ENCODE peak calls at places on chromosomes 12 and 14, in nine cellular contexts. One of them, this sample, is unnamed.
A peak's percentile ranks its signal among the peaks of the same experiment; 100 is the strongest.

GRCh38 chr12:31369712-31370521 is 44.0 kb upstream of the SINHCAF start:
- DNase-seq in aorta: peak; percentile 53
- DNase-seq in iPS DF 6.9: no peak
- DNase-seq in brain microvascular endothelial cell: peak; percentile 24
- DNase-seq in psoas muscle: no peak
- DNase-seq in fibroblast of lung: peak; percentile 69
- DNase-seq in heart left ventricle: no peak
- DNase-seq in tibial artery: peak; percentile 66
- DNase-seq in lung: peak; percentile 51
- DNase-seq in this sample: peak; percentile 75

GRCh38 chr12:46246021-46246700 is 22.7 kb downstream of the SLC38A1 start:
- DNase-seq in aorta: no peak
- DNase-seq in iPS DF 6.9: no peak
- DNase-seq in brain microvascular endothelial cell: no peak
- DNase-seq in psoas muscle: no peak
- DNase-seq in fibroblast of lung: no peak
- DNase-seq in heart left ventricle: no peak
- DNase-seq in tibial artery: no peak
- DNase-seq in lung: no peak
- DNase-seq in this sample: no peak

GRCh38 chr12:101459642-101460346 is 15.3 kb upstream of the SPIC start:
- DNase-seq in aorta: no peak
- DNase-seq in iPS DF 6.9: no peak
- DNase-seq in brain microvascular endothelial cell: no peak
- DNase-seq in psoas muscle: no peak
- DNase-seq in fibroblast of lung: peak; percentile 34
- DNase-seq in heart left ventricle: no peak
- DNase-seq in tibial artery: no peak
- DNase-seq in lung: no peak
- DNase-seq in this sample: peak; percentile 46

GRCh38 chr14:85960781-85961180 is 430.8 kb downstream of the FLRT2 start:
- DNase-seq in aorta: no peak
- DNase-seq in iPS DF 6.9: no peak
- DNase-seq in brain microvascular endothelial cell: no peak
- DNase-seq in psoas muscle: no peak
- DNase-seq in fibroblast of lung: no peak
- DNase-seq in heart left ventricle: no peak
- DNase-seq in tibial artery: no peak
- DNase-seq in lung: no peak
- DNase-seq in this sample: no peak

GRCh38 chr12:49487605-49488004 is 51.2 kb upstream of the KCNH3 start:
- DNase-seq in aorta: no peak
- DNase-seq in iPS DF 6.9: no peak
- DNase-seq in brain microvascular endothelial cell: peak; percentile 66
- DNase-seq in psoas muscle: no peak
- DNase-seq in fibroblast of lung: no peak
- DNase-seq in heart left ventricle: no peak
- DNase-seq in tibial artery: no peak
- DNase-seq in lung: no peak
- DNase-seq in this sample: no peak

GRCh38 chr14:103527408-103528157 is 1.4 kb upstream of the TRMT61A start:
- DNase-seq in aorta: no peak
- DNase-seq in iPS DF 6.9: no peak
- DNase-seq in brain microvascular endothelial cell: peak; percentile 22
- DNase-seq in psoas muscle: no peak
- DNase-seq in fibroblast of lung: no peak
- DNase-seq in heart left ventricle: no peak
- DNase-seq in tibial artery: no peak
- DNase-seq in lung: no peak
- DNase-seq in this sample: no peak

GRCh38 chr14:29521526-29522137 is 406.0 kb downstream of the PRKD1 start:
- DNase-seq in aorta: no peak
- DNase-seq in iPS DF 6.9: peak; percentile 20
- DNase-seq in brain microvascular endothelial cell: no peak
- DNase-seq in psoas muscle: no peak
- DNase-seq in fibroblast of lung: no peak
- DNase-seq in heart left ventricle: no peak
- DNase-seq in tibial artery: no peak
- DNase-seq in lung: no peak
- DNase-seq in this sample: no peak

GRCh38 chr12:18798445-18799139 is 60.7 kb downstream of the CAPZA3 start:
- DNase-seq in aorta: no peak
- DNase-seq in iPS DF 6.9: no peak
- DNase-seq in brain microvascular endothelial cell: no peak
- DNase-seq in psoas muscle: no peak
- DNase-seq in fibroblast of lung: peak; percentile 34
- DNase-seq in heart left ventricle: no peak
- DNase-seq in tibial artery: no peak
- DNase-seq in lung: no peak
- DNase-seq in this sample: no peak

GRCh38 chr14:73003688-73004087 is 23.2 kb downstream of the ZFYVE1 start:
- DNase-seq in aorta: no peak
- DNase-seq in iPS DF 6.9: no peak
- DNase-seq in brain microvascular endothelial cell: no peak
- DNase-seq in psoas muscle: no peak
- DNase-seq in fibroblast of lung: no peak
- DNase-seq in heart left ventricle: no peak
- DNase-seq in tibial artery: no peak
- DNase-seq in lung: no peak
- DNase-seq in this sample: no peak

GRCh38 chr14:23660290-23661226 is 24.4 kb downstream of the DHRS2 start:
- DNase-seq in aorta: no peak
- DNase-seq in iPS DF 6.9: no peak
- DNase-seq in brain microvascular endothelial cell: no peak
- DNase-seq in psoas muscle: no peak
- DNase-seq in fibroblast of lung: no peak
- DNase-seq in heart left ventricle: no peak
- DNase-seq in tibial artery: no peak
- DNase-seq in lung: no peak
- DNase-seq in this sample: no peak

GRCh38 chr12:93093243-93093642 is 164.1 kb upstream of the EEA1 start:
- DNase-seq in aorta: no peak
- DNase-seq in iPS DF 6.9: no peak
- DNase-seq in brain microvascular endothelial cell: no peak
- DNase-seq in psoas muscle: no peak
- DNase-seq in fibroblast of lung: no peak
- DNase-seq in heart left ventricle: no peak
- DNase-seq in tibial artery: no peak
- DNase-seq in lung: no peak
- DNase-seq in this sample: no peak

GRCh38 chr14:45181329-45181728 is 45.6 kb downstream of the FANCM start:
- DNase-seq in aorta: no peak
- DNase-seq in iPS DF 6.9: no peak
- DNase-seq in brain microvascular endothelial cell: no peak
- DNase-seq in psoas muscle: no peak
- DNase-seq in fibroblast of lung: no peak
- DNase-seq in heart left ventricle: no peak
- DNase-seq in tibial artery: no peak
- DNase-seq in lung: no peak
- DNase-seq in this sample: no peak

GRCh38 chr12:106629797-106630669 is 47.2 kb downstream of the RFX4 start:
- DNase-seq in aorta: no peak
- DNase-seq in iPS DF 6.9: no peak
- DNase-seq in brain microvascular endothelial cell: peak; percentile 49
- DNase-seq in psoas muscle: no peak
- DNase-seq in fibroblast of lung: no peak
- DNase-seq in heart left ventricle: no peak
- DNase-seq in tibial artery: no peak
- DNase-seq in lung: no peak
- DNase-seq in this sample: no peak

GRCh38 chr12:106631150-106631549 is 48.3 kb downstream of the RFX4 start:
- DNase-seq in aorta: no peak
- DNase-seq in iPS DF 6.9: peak; percentile 2
- DNase-seq in brain microvascular endothelial cell: no peak
- DNase-seq in psoas muscle: no peak
- DNase-seq in fibroblast of lung: no peak
- DNase-seq in heart left ventricle: no peak
- DNase-seq in tibial artery: no peak
- DNase-seq in lung: no peak
- DNase-seq in this sample: no peak

GRCh38 chr12:106631797-106632196 is 49.0 kb downstream of the RFX4 start:
- DNase-seq in aorta: no peak
- DNase-seq in iPS DF 6.9: no peak
- DNase-seq in brain microvascular endothelial cell: no peak
- DNase-seq in psoas muscle: no peak
- DNase-seq in fibroblast of lung: no peak
- DNase-seq in heart left ventricle: no peak
- DNase-seq in tibial artery: no peak
- DNase-seq in lung: no peak
- DNase-seq in this sample: no peak

GRCh38 chr12:106625976-106626375 is 43.2 kb downstream of the RFX4 start:
- DNase-seq in aorta: no peak
- DNase-seq in iPS DF 6.9: no peak
- DNase-seq in brain microvascular endothelial cell: no peak
- DNase-seq in psoas muscle: no peak
- DNase-seq in fibroblast of lung: no peak
- DNase-seq in heart left ventricle: no peak
- DNase-seq in tibial artery: no peak
- DNase-seq in lung: no peak
- DNase-seq in this sample: no peak
- H3K27ac ChIP-seq in aorta: no peak overlapping the region
- H3K27ac ChIP-seq in iPS DF 6.9: no peak overlapping the region
- H3K27ac ChIP-seq in brain microvascular endothelial cell: no peak overlapping the region
- H3K27ac ChIP-seq in psoas muscle: no peak overlapping the region
- H3K27ac ChIP-seq in fibroblast of lung: no peak overlapping the region
- H3K27ac ChIP-seq in heart left ventricle: no peak overlapping the region
- H3K27ac ChIP-seq in tibial artery: no peak overlapping the region
- H3K27ac ChIP-seq in lung: no peak overlapping the region
- H3K27ac ChIP-seq in this sample: no peak overlapping the region

GRCh38 chr12:52235822-52236291 is 2.8 kb downstream of the KRT7 start:
- DNase-seq in aorta: no peak
- DNase-seq in iPS DF 6.9: no peak
- DNase-seq in brain microvascular endothelial cell: no peak
- DNase-seq in psoas muscle: no peak
- DNase-seq in fibroblast of lung: no peak
- DNase-seq in heart left ventricle: peak; percentile 26
- DNase-seq in tibial artery: peak; percentile 28
- DNase-seq in lung: no peak
- DNase-seq in this sample: peak; percentile 77

GRCh38 chr12:52233462-52234141 is 559 bp downstream of the KRT7 start:
- DNase-seq in aorta: no peak
- DNase-seq in iPS DF 6.9: no peak
- DNase-seq in brain microvascular endothelial cell: no peak
- DNase-seq in psoas muscle: no peak
- DNase-seq in fibroblast of lung: no peak
- DNase-seq in heart left ventricle: peak; percentile 43
- DNase-seq in tibial artery: peak; percentile 62
- DNase-seq in lung: no peak
- DNase-seq in this sample: no peak

GRCh38 chr12:52236386-52237050 is 3.5 kb downstream of the KRT7 start:
- DNase-seq in aorta: no peak
- DNase-seq in iPS DF 6.9: no peak
- DNase-seq in brain microvascular endothelial cell: no peak
- DNase-seq in psoas muscle: no peak
- DNase-seq in fibroblast of lung: no peak
- DNase-seq in heart left ventricle: peak; percentile 21
- DNase-seq in tibial artery: peak; percentile 51
- DNase-seq in lung: no peak
- DNase-seq in this sample: no peak

GRCh38 chr12:52234226-52234810 is 1.3 kb downstream of the KRT7 start:
- DNase-seq in aorta: no peak
- DNase-seq in iPS DF 6.9: no peak
- DNase-seq in brain microvascular endothelial cell: no peak
- DNase-seq in psoas muscle: no peak
- DNase-seq in fibroblast of lung: no peak
- DNase-seq in heart left ventricle: peak; percentile 29
- DNase-seq in tibial artery: peak; percentile 60
- DNase-seq in lung: no peak
- DNase-seq in this sample: no peak

DNA sequence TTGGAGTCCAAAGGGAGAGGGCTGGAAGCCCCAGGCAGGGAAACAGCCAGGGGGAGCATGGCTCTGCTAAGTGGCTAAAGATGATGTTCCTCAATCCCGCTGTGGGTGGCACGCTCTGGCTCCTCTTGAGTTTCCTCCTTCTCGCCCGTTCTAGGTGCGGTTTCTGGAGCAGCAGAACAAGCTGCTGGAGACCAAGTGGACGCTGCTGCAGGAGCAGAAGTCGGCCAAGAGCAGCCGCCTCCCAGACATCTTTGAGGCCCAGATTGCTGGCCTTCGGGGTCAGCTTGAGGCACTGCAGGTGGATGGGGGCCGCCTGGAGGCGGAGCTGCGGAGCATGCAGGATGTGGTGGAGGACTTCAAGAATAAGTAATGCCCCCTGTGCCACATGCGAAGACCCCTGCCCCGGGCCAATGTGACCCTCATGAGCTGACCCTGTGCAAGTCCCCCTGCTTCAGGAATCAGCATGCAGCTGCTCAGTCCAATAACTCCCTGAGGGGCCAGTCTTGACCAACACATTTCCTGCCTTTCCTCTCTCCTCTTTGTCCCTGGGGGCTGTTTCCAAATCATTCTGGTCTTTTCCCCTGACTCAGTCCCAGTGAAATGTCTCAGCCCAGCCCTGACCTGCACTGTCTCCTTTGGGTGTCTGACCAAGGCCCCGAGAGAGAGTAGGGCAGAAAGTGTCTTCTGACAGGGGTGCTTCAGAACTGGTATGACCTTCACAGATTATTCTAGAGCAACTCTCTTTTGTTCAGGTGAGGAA is 2.1 kb downstream of the KRT7 start:
- DNase-seq in aorta: no peak
- DNase-seq in iPS DF 6.9: no peak
- DNase-seq in brain microvascular endothelial cell: no peak
- DNase-seq in psoas muscle: peak; percentile 47
- DNase-seq in fibroblast of lung: no peak
- DNase-seq in heart left ventricle: peak; percentile 49
- DNase-seq in tibial artery: peak; percentile 61
- DNase-seq in lung: no peak
- DNase-seq in this sample: no peak
- H3K4me3 ChIP-seq in aorta: no peak overlapping the region
- H3K4me3 ChIP-seq in iPS DF 6.9: no peak overlapping the region
- H3K4me3 ChIP-seq in brain microvascular endothelial cell: no peak overlapping the region
- H3K4me3 ChIP-seq in psoas muscle: no peak overlapping the region
- H3K4me3 ChIP-seq in fibroblast of lung: no peak overlapping the region
- H3K4me3 ChIP-seq in heart left ventricle: no peak overlapping the region
- H3K4me3 ChIP-seq in tibial artery: no peak overlapping the region
- H3K4me3 ChIP-seq in lung: peak overlapping the region; percentile 11
- H3K4me3 ChIP-seq in this sample: no peak overlapping the region

DNA sequence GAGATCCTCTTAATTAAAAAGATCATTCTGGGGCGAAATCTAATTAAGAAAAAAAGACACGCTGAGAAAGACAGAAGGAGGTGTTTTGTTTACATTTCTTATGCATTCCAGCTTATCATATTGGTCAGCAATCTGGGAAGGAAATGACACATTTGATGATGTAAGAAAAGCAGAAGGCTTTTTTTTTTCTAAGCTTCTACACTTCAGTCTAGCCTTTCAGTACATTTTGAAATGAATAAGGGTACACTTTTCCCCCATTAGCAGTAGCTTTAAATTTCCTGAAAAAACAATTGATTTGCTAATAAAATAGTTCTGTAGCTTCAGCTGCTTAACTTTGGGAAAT is 5.9 kb upstream of the GSC start:
- DNase-seq in aorta: no peak
- DNase-seq in iPS DF 6.9: no peak
- DNase-seq in brain microvascular endothelial cell: no peak
- DNase-seq in psoas muscle: no peak
- DNase-seq in fibroblast of lung: no peak
- DNase-seq in heart left ventricle: no peak
- DNase-seq in tibial artery: no peak
- DNase-seq in lung: no peak
- DNase-seq in this sample: no peak
- H3K27ac ChIP-seq in aorta: no peak overlapping the region
- H3K27ac ChIP-seq in iPS DF 6.9: no peak overlapping the region
- H3K27ac ChIP-seq in brain microvascular endothelial cell: no peak overlapping the region
- H3K27ac ChIP-seq in psoas muscle: no peak overlapping the region
- H3K27ac ChIP-seq in fibroblast of lung: no peak overlapping the region
- H3K27ac ChIP-seq in heart left ventricle: no peak overlapping the region
- H3K27ac ChIP-seq in tibial artery: no peak overlapping the region
- H3K27ac ChIP-seq in lung: no peak overlapping the region
- H3K27ac ChIP-seq in this sample: no peak overlapping the region

GRCh38 chr12:26196424-26196722 is 1.0 kb downstream of the SSPN start:
- DNase-seq in aorta: no peak
- DNase-seq in iPS DF 6.9: no peak
- DNase-seq in brain microvascular endothelial cell: no peak
- DNase-seq in psoas muscle: peak; percentile 67
- DNase-seq in fibroblast of lung: peak; percentile 48
- DNase-seq in heart left ventricle: no peak
- DNase-seq in tibial artery: no peak
- DNase-seq in lung: no peak
- DNase-seq in this sample: no peak
- H3K4me3 ChIP-seq in aorta: peak overlapping the region; percentile 69
- H3K4me3 ChIP-seq in iPS DF 6.9: no peak overlapping the region
- H3K4me3 ChIP-seq in brain microvascular endothelial cell: peak overlapping the region; percentile 68
- H3K4me3 ChIP-seq in psoas muscle: peak overlapping the region; percentile 82
- H3K4me3 ChIP-seq in fibroblast of lung: peak overlapping the region; percentile 74
- H3K4me3 ChIP-seq in heart left ventricle: peak overlapping the region; percentile 74
- H3K4me3 ChIP-seq in tibial artery: peak overlapping the region; percentile 76
- H3K4me3 ChIP-seq in lung: no peak overlapping the region
- H3K4me3 ChIP-seq in this sample: peak overlapping the region; percentile 58

This sample was measured in stomach.